ENCODE peak calls at places on chromosome 18, in five cellular contexts. O is H9, G is H1, E is IMR-90, A is mesenchymal stem cell. Y is an unnamed sample.

GRCh38 chr18:77103991-77104521 is 28.5 kb downstream of the MBP start:
- DNase-seq in O (no peak), G (no peak), E (no peak), A (peak), Y (no peak)

GRCh38 chr18:22860807-22861206 is 72.3 kb upstream of the RBBP8 start:
- DNase-seq in O (no peak), G (no peak), E (no peak), A (no peak), Y (no peak)

GRCh38 chr18:49728542-49728941 is 84.8 kb downstream of the ACAA2 start:
- DNase-seq in O (peak), G (peak), E (no peak), A (no peak), Y (no peak)

GRCh38 chr18:45664824-45665763 is 49.8 kb downstream of the SLC14A2 start:
- DNase-seq in O (peak), G (peak), E (peak), A (peak), Y (peak)

GRCh38 chr18:50287441-50288347 is at the start of gene CXXC1:
- DNase-seq in O (peak), G (peak), E (peak), A (peak), Y (peak)

GRCh38 chr18:72849671-72850070 is 18.1 kb downstream of the NETO1 start:
- DNase-seq in O (no peak), G (no peak), E (no peak), A (no peak), Y (no peak)

GRCh38 chr18:7158201-7158600 is 40.6 kb upstream of the LAMA1 start:
- DNase-seq in O (no peak), G (peak), E (peak), A (peak), Y (no peak)

GRCh38 chr18:6741290-6741689 is 11.8 kb downstream of the ARHGAP28 start:
- DNase-seq in O (no peak), G (no peak), E (peak), A (peak), Y (no peak)

GRCh38 chr18:58867281-58867961 is 2.7 kb downstream of the ZNF532 start:
- DNase-seq in O (peak), G (peak), E (no peak), A (no peak), Y (no peak)

GRCh38 chr18:22946841-22947240 is 13.7 kb downstream of the RBBP8 start:
- DNase-seq in O (no peak), G (no peak), E (peak), A (no peak), Y (no peak)

GRCh38 chr18:53698907-53699306 is 525.6 kb downstream of the MBD2 start:
- DNase-seq in O (peak), G (peak), E (no peak), A (peak), Y (peak)

GRCh38 chr18:25467226-25468065 is 115.5 kb upstream of the ZNF521 start:
- DNase-seq in O (no peak), G (no peak), E (peak), A (no peak), Y (peak)

GRCh38 chr18:74498712-74499629 is 2.8 kb downstream of the CNDP2 start:
- DNase-seq in O (no peak), G (no peak), E (no peak), A (peak), Y (no peak)

GRCh38 chr18:79693561-79694205 is 14.1 kb downstream of the CTDP1 start:
- DNase-seq in O (peak), G (peak), E (no peak), A (no peak), Y (no peak)

GRCh38 chr18:58596265-58596681 is 32.6 kb downstream of the ALPK2 start:
- DNase-seq in O (no peak), G (no peak), E (no peak), A (no peak), Y (no peak)

GRCh38 chr18:48022531-48023330 is 92.3 kb upstream of the SMAD2 start:
- DNase-seq in O (no peak), G (no peak), E (peak), A (peak), Y (peak)

GRCh38 chr18:59402432-59403090 is 43.5 kb upstream of the LMAN1 start:
- DNase-seq in O (peak), G (peak), E (peak), A (peak), Y (peak)

GRCh38 chr18:32315881-32316280 is 126.0 kb downstream of the MEP1B start:
- DNase-seq in O (no peak), G (no peak), E (peak), A (no peak), Y (no peak)

GRCh38 chr18:74617486-74617885 is 19.8 kb downstream of the ZNF407 start:
- DNase-seq in O (no peak), G (no peak), E (no peak), A (no peak), Y (no peak)

GRCh38 chr18:58605027-58606020 is 23.6 kb downstream of the ALPK2 start:
- DNase-seq in O (no peak), G (no peak), E (peak), A (peak), Y (no peak)

GRCh38 chr18:54223568-54224241 is 764 bp downstream of the MBD2 start:
- DNase-seq in O (peak), G (peak), E (peak), A (peak), Y (peak)

GRCh38 chr18:48711651-48712486 is 173.0 kb downstream of the CTIF start:
- DNase-seq in O (peak), G (no peak), E (peak), A (peak), Y (peak)

GRCh38 chr18:79949571-79950439 is 1.6 kb downstream of the SLC66A2 start:
- DNase-seq in O (peak), G (no peak), E (no peak), A (no peak), Y (no peak)

GRCh38 chr18:57802166-57802868 is 798 bp downstream of the ATP8B1 start:
- DNase-seq in O (peak), G (peak), E (no peak), A (no peak), Y (peak)

GRCh38 chr18:44409071-44409470 is 271.6 kb upstream of the SETBP1 start:
- DNase-seq in O (no peak), G (no peak), E (no peak), A (no peak), Y (no peak)

GRCh38 chr18:36372902-36373301 is 75.4 kb downstream of the FHOD3 start:
- DNase-seq in O (no peak), G (no peak), E (peak), A (peak), Y (no peak)

GRCh38 chr18:68177807-68178702 is 536.9 kb downstream of the TMX3 start:
- DNase-seq in O (no peak), G (no peak), E (peak), A (peak), Y (no peak)

GRCh38 chr18:6022840-6023239 is 127.5 kb upstream of the TMEM200C start:
- DNase-seq in O (peak), G (no peak), E (peak), A (no peak), Y (peak)

GRCh38 chr18:46497129-46497528 is 159.9 kb downstream of the LOXHD1 start:
- DNase-seq in O (peak), G (peak), E (no peak), A (peak), Y (peak)

GRCh38 chr18:79326413-79327198 is 69.1 kb upstream of the NFATC1 start:
- DNase-seq in O (no peak), G (no peak), E (peak), A (peak), Y (no peak)

GRCh38 chr18:31592520-31593157 is 962 bp downstream of the TTR start:
- DNase-seq in O (no peak), G (no peak), E (no peak), A (no peak), Y (no peak)

GRCh38 chr18:3234457-3234856 is 13.1 kb upstream of the MYL12A start:
- DNase-seq in O (no peak), G (no peak), E (no peak), A (no peak), Y (no peak)
- H3K14ac ChIP-seq in O (no peak), G (no peak), E (no peak), A (no peak), Y (no peak)

DNA sequence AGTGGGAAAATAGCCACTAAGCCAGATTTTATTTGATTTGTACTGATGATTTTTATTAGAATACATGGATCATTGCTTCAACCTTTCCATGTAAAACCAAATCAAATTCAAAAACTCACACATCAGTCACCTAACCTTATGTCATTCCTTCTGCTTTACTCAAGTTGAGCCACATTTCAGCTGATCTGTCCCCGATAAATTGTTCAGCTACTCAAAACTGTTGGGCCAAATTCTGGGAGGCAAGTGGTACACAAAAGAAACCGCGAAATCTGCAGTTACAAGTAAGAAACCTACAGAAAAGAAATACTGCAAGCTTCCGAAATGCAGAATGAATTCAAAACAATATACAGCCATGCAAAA is 109.7 kb downstream of the TCF4 start:
- DNase-seq in O (no peak), G (no peak), E (peak), A (no peak), Y (no peak)
- H2BK15ac ChIP-seq in O (no peak), G (no peak), E (no peak), A (no peak), Y (no peak)

GRCh38 chr18:62715829-62716678 is 713 bp downstream of the PHLPP1 start:
- DNase-seq in O (peak), G (peak), E (peak), A (peak), Y (peak)
- H3K14ac ChIP-seq in O (peak), G (no peak), E (no peak), A (peak), Y (peak)

GRCh38 chr18:39622431-39622830 is 2056.8 kb upstream of the CELF4 start:
- DNase-seq in O (no peak), G (no peak), E (no peak), A (no peak), Y (no peak)

GRCh38 chr18:39618265-39619003 is 2052.8 kb upstream of the CELF4 start:
- DNase-seq in O (no peak), G (no peak), E (no peak), A (no peak), Y (no peak)

GRCh38 chr18:39624934-39625333 is 2059.3 kb upstream of the CELF4 start:
- DNase-seq in O (no peak), G (no peak), E (peak), A (peak), Y (no peak)

GRCh38 chr18:39620551-39621168 is 2055.1 kb upstream of the CELF4 start:
- DNase-seq in O (no peak), G (no peak), E (no peak), A (no peak), Y (no peak)
- H2BK15ac ChIP-seq in O (no peak), G (no peak), E (no peak), A (no peak), Y (no peak)

DNA sequence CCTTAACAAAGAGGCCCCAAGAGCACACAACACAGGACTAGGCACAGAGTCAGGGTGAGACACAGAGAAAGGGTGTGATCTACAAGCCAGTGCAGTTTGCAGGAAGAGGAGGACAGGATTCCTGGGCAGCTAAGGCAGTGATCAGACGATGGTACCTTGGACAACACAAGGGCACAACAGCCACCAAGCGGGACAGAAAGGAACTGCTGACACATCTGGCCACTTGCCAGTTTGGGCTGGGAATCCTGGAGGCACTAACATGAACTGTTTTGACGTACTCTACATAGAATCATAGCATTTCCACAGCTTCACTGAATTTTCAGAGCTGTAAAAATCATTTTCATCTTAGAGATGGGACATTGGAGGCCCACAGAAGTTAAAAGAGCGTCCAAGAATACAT is 221.5 kb upstream of the SLC35G4 start:
- DNase-seq in O (peak), G (no peak), E (peak), A (peak), Y (no peak)
- H3K14ac ChIP-seq in O (no peak), G (no peak), E (no peak), A (no peak), Y (no peak)